ENCODE peak calls at places on chromosomes 7 and 10, in six cellular contexts. I is neuronal stem cell, S is IMR-90, T is H9, C is trophoblast cell, E is mesenchymal stem cell. P is an unnamed sample.

GRCh38 chr7:17564678-17565209 is 266.3 kb downstream of the AHR start:
- DNase-seq in I (no peak), S (peak), T (no peak), C (no peak), E (peak), P (no peak)

GRCh38 chr10:62618576-62619408 is 185.7 kb upstream of the ADO start:
- DNase-seq in I (no peak), S (peak), T (no peak), C (peak), E (peak), P (no peak)

GRCh38 chr7:17300012-17300411 is 1.6 kb downstream of the AHR start:
- DNase-seq in I (no peak), S (no peak), T (no peak), C (no peak), E (no peak), P (no peak)

GRCh38 chr10:52879651-52880050 is 107.1 kb upstream of the MBL2 start:
- DNase-seq in I (no peak), S (no peak), T (no peak), C (no peak), E (peak), P (no peak)

GRCh38 chr10:803041-803741 is 113.7 kb upstream of the DIP2C start:
- DNase-seq in I (no peak), S (no peak), T (peak), C (no peak), E (no peak), P (no peak)

GRCh38 chr7:155462163-155462735 is 4.3 kb downstream of the EN2 start:
- DNase-seq in I (no peak), S (no peak), T (no peak), C (no peak), E (no peak), P (no peak)

GRCh38 chr7:16636533-16637173 is 8.9 kb downstream of the ANKMY2 start:
- DNase-seq in I (no peak), S (peak), T (no peak), C (no peak), E (peak), P (no peak)

GRCh38 chr10:131311661-131312260 is at the start of gene TCERG1L:
- DNase-seq in I (peak), S (no peak), T (peak), C (no peak), E (no peak), P (peak)

GRCh38 chr7:91182819-91183405 is 81.3 kb upstream of the FZD1 start:
- DNase-seq in I (no peak), S (peak), T (no peak), C (no peak), E (peak), P (no peak)

GRCh38 chr10:48470893-48471805 is 133.7 kb downstream of the ARHGAP22 start:
- DNase-seq in I (no peak), S (peak), T (peak), C (no peak), E (peak), P (no peak)

GRCh38 chr10:97475936-97476594 is 22.2 kb downstream of the MMS19 start:
- DNase-seq in I (no peak), S (peak), T (no peak), C (peak), E (no peak), P (no peak)

GRCh38 chr10:75111906-75112703 is 649 bp downstream of the SAMD8 start:
- DNase-seq in I (peak), S (peak), T (peak), C (peak), E (peak), P (no peak)

GRCh38 chr10:72248477-72249151 is 25.1 kb upstream of the DDIT4 start:
- DNase-seq in I (no peak), S (no peak), T (peak), C (no peak), E (peak), P (no peak)

GRCh38 chr10:91076991-91077548 is 143.4 kb upstream of the PCGF5 start:
- DNase-seq in I (no peak), S (no peak), T (no peak), C (no peak), E (no peak), P (no peak)

GRCh38 chr7:47170516-47170915 is 411.4 kb downstream of the TNS3 start:
- DNase-seq in I (no peak), S (peak), T (no peak), C (no peak), E (no peak), P (no peak)

GRCh38 chr10:1434202-1434601 is 303.1 kb downstream of the ADARB2 start:
- DNase-seq in I (no peak), S (no peak), T (peak), C (no peak), E (no peak), P (no peak)

GRCh38 chr7:4225352-4225751 is 456.7 kb upstream of the FOXK1 start:
- DNase-seq in I (no peak), S (no peak), T (no peak), C (no peak), E (no peak), P (no peak)

GRCh38 chr10:75487087-75487784 is 55.8 kb downstream of the LRMDA start:
- DNase-seq in I (no peak), S (no peak), T (no peak), C (no peak), E (peak), P (no peak)

GRCh38 chr7:93551063-93551895 is 23.2 kb downstream of the CALCR start:
- DNase-seq in I (peak), S (peak), T (no peak), C (peak), E (peak), P (no peak)

GRCh38 chr10:118423800-118424479 is 81.8 kb upstream of the FAM204A start:
- DNase-seq in I (peak), S (peak), T (peak), C (peak), E (peak), P (peak)

GRCh38 chr7:128939861-128940410 is 2.2 kb downstream of the IRF5 start:
- DNase-seq in I (no peak), S (no peak), T (no peak), C (no peak), E (no peak), P (no peak)

GRCh38 chr10:110553905-110554304 is 13.6 kb upstream of the SMC3 start:
- DNase-seq in I (no peak), S (no peak), T (no peak), C (no peak), E (no peak), P (no peak)

GRCh38 chr7:123649956-123650355 is 5.7 kb upstream of the LMOD2 start:
- DNase-seq in I (no peak), S (no peak), T (no peak), C (no peak), E (peak), P (no peak)

GRCh38 chr7:90459888-90460287 is 9.6 kb upstream of the PTTG1IP2 start:
- DNase-seq in I (no peak), S (peak), T (no peak), C (no peak), E (no peak), P (no peak)

GRCh38 chr10:112274831-112275230 is 8.4 kb upstream of the TECTB start:
- DNase-seq in I (no peak), S (no peak), T (no peak), C (no peak), E (no peak), P (no peak)

GRCh38 chr10:112278871-112279270 is 4.3 kb upstream of the TECTB start:
- DNase-seq in I (no peak), S (no peak), T (no peak), C (no peak), E (no peak), P (no peak)

GRCh38 chr10:112271982-112272381 is 11.2 kb upstream of the TECTB start:
- DNase-seq in I (no peak), S (peak), T (no peak), C (peak), E (no peak), P (no peak)

GRCh38 chr10:112279482-112279881 is 3.7 kb upstream of the TECTB start:
- DNase-seq in I (no peak), S (no peak), T (no peak), C (no peak), E (no peak), P (no peak)

GRCh38 chr10:112275512-112276245 is 7.5 kb upstream of the TECTB start:
- DNase-seq in I (no peak), S (no peak), T (no peak), C (no peak), E (no peak), P (no peak)
- H4K91ac ChIP-seq in I (no peak), S (no peak), T (no peak), C (no peak), E (no peak), P (no peak)

DNA sequence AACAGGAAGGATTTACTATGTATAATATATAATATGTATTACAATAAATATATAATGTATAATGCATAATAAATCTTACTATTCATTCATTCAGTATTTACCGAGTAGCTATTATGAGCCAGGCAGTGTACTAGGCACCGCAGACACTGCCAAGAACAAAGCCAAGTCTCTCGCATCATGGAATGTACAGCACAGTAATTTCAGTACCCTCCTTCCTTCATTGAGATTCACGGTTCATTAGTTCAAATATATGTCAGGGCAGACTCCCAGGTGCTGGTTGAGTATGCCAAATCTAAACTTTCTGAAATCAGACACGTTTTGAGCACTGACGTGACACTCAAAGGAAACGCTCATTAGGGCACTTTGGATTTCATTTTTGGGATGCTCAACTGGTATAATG is 9.1 kb downstream of the USP6NL start:
- DNase-seq in I (no peak), S (no peak), T (no peak), C (no peak), E (no peak), P (no peak)
- H2BK120ac ChIP-seq in I (no peak), S (no peak), T (no peak), C (no peak), E (no peak), P (no peak)

GRCh38 chr7:109986701-109987100 is 1104.2 kb upstream of the LRRN3 start:
- DNase-seq in I (no peak), S (no peak), T (no peak), C (no peak), E (no peak), P (no peak)

GRCh38 chr7:109983618-109984017 is 1107.3 kb upstream of the LRRN3 start:
- DNase-seq in I (no peak), S (no peak), T (no peak), C (no peak), E (no peak), P (no peak)

DNA sequence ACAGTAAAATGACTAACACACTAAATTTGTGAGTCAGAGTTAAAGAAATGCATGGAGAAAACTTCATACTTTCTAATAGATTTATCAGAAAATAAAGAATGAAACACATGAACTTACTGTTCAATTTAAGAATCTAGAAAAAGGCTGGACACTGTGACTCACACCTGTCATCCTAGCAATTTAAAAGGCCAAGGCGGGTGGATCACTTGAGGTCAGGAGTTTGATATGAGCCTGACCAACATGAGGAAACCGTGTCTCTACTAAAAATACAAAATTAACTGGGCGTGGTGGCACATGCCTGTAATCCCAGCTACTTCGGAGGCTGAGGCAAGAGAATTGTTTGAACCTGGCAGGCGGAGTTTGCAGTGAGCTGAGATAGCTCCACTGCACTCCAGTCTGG is 1106.2 kb upstream of the LRRN3 start:
- DNase-seq in I (no peak), S (peak), T (no peak), C (peak), E (no peak), P (no peak)
- H4K91ac ChIP-seq in I (no peak), S (no peak), T (no peak), C (no peak), E (no peak), P (no peak)

DNA sequence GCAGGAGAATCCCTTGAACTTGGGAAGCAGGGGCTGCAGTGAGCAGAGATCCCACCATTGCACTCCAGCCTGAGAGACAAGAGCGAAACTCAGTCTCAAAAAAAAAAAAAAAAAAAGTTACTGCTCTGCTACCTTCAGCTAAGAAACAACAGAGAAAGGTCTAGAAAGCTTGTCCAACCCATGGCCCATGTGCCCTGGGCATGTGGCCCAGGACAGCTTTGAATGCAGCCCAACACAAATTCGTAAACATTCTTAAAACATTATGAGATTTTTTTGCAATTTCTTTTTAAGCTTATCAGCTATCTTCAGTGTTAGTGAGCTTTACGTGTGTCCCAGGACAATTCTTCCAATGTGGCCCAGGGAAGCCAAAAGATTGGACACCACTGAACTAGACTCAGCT is 22.9 kb downstream of the PLXDC2 start:
- DNase-seq in I (no peak), S (no peak), T (no peak), C (no peak), E (no peak), P (no peak)
- H2BK120ac ChIP-seq in I (no peak), S (no peak), T (no peak), C (no peak), E (no peak), P (peak)

GRCh38 chr7:36565792-36566356 is 158.4 kb downstream of the AOAH start:
- DNase-seq in I (no peak), S (no peak), T (no peak), C (no peak), E (no peak), P (no peak)

GRCh38 chr7:36564500-36564899 is 159.8 kb downstream of the AOAH start:
- DNase-seq in I (no peak), S (no peak), T (no peak), C (no peak), E (no peak), P (no peak)

GRCh38 chr7:36567699-36568436 is 156.4 kb downstream of the AOAH start:
- DNase-seq in I (no peak), S (no peak), T (no peak), C (no peak), E (no peak), P (no peak)

GRCh38 chr7:36570508-36571219 is 153.6 kb downstream of the AOAH start:
- DNase-seq in I (no peak), S (no peak), T (no peak), C (no peak), E (no peak), P (no peak)

GRCh38 chr7:36568437-36568818 is 155.9 kb downstream of the AOAH start:
- DNase-seq in I (no peak), S (no peak), T (no peak), C (no peak), E (no peak), P (no peak)
- H4K91ac ChIP-seq in I (no peak), S (no peak), T (no peak), C (no peak), E (no peak), P (peak)

GRCh38 chr10:78964274-78964951 is 104.4 kb upstream of the ZMIZ1 start:
- DNase-seq in I (no peak), S (no peak), T (no peak), C (no peak), E (no peak), P (no peak)
- H2BK120ac ChIP-seq in I (peak), S (peak), T (no peak), C (peak), E (no peak), P (peak)

GRCh38 chr10:31723074-31723750 is 205.4 kb downstream of the ARHGAP12 start:
- DNase-seq in I (no peak), S (peak), T (no peak), C (no peak), E (peak), P (no peak)

GRCh38 chr10:31721166-31721565 is 207.5 kb downstream of the ARHGAP12 start:
- DNase-seq in I (no peak), S (no peak), T (no peak), C (no peak), E (no peak), P (no peak)

GRCh38 chr10:31728698-31729224 is 199.9 kb downstream of the ARHGAP12 start:
- DNase-seq in I (no peak), S (no peak), T (no peak), C (no peak), E (no peak), P (no peak)

GRCh38 chr10:31724296-31724695 is 204.3 kb downstream of the ARHGAP12 start:
- DNase-seq in I (no peak), S (no peak), T (no peak), C (no peak), E (no peak), P (no peak)

GRCh38 chr10:31725436-31725835 is 203.2 kb downstream of the ARHGAP12 start:
- DNase-seq in I (no peak), S (no peak), T (no peak), C (no peak), E (no peak), P (no peak)
- H4K91ac ChIP-seq in I (no peak), S (no peak), T (no peak), C (no peak), E (no peak), P (no peak)

GRCh38 chr7:124737760-124738159 is 27.8 kb downstream of the GPR37 start:
- DNase-seq in I (no peak), S (no peak), T (no peak), C (no peak), E (peak), P (no peak)

DNA sequence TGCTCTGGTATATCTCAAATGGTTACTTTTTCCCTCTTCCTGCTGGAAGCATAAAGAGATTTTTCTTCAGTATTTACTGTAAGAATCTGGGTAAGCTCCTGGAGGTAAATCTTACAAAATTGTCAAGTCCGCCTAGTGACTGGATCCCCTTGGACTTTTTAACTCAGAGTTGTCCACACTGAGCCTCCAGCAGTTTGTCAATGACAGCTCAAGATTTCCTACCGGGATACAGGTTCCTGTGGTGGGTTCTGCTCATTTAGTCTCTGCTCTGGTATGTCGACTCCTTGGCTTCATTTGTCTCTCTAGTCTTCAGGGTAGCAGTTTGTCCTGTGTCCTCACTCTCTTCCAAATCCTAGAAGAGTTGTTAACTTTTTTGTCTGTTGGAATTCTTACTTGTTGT is 27.0 kb downstream of the GPR37 start:
- DNase-seq in I (no peak), S (no peak), T (no peak), C (no peak), E (peak), P (no peak)
- H2BK120ac ChIP-seq in I (no peak), S (no peak), T (no peak), C (no peak), E (no peak), P (no peak)

DNA sequence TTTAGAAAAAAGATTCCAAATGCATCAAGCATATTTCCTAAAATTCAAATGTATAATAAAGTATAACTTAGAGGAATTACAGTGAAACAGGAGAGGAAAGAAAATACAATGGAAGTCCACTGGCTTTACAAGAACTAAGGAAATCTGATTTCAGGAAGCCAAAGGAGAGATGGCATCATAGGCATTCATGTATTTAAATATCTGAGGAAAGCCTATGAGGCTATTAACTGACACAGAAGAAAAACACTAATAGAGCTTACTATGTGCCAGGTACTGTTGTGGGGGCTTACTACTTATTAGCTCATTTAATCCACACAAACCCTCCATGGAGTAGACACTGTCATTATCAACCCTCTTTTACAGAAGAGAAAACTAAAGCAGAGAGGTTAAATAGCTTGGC is 92.2 kb downstream of the SRPK2 start:
- DNase-seq in I (no peak), S (no peak), T (no peak), C (no peak), E (no peak), P (no peak)
- H4K91ac ChIP-seq in I (no peak), S (no peak), T (no peak), C (no peak), E (no peak), P (no peak)

DNA sequence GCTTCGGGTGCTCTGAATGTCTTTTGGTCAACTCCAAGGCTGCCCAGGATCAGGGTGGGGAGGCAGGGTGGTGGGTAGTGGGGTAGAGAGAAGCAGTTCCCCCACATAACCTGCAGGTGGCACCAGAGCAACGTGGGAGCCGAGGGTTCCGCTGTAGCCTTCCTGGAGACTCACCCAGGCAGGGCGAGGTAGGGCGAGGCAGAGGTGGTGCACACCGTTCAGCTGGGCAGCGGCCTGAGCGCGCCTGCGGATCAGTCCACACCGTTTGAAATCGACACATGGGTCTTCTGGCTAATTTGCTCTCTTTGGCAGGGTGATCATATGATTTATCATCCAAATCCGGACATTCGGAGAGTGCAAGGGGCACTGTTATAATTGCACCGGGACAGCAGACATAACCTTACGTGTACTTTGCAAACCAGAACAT is 41.4 kb upstream of the MAP3K8 start:
- DNase-seq in I (peak), S (peak), T (peak), C (peak), E (peak), P (peak)
- H2BK120ac ChIP-seq in I (no peak), S (no peak), T (no peak), C (no peak), E (no peak), P (no peak)